ENCODE peak calls at places on chromosomes 7 and 10, in six cellular contexts. P is OCI-LY7, I is thoracic aorta, O is vagina, S is IMR-90, Q is lower lobe of right lung. H is an unnamed sample.

GRCh38 chr10:6254200-6254599 is 51.5 kb downstream of the PFKFB3 start:
- DNase-seq in I (no peak), S (no peak), O (no peak), Q (no peak), P (no peak), H (no peak)

GRCh38 chr7:117808273-117808868 is 64.9 kb downstream of the CTTNBP2 start:
- DNase-seq in P (no peak), S (no peak), Q (no peak), I (peak; percentile 11), O (no peak), H (peak; percentile 64)

GRCh38 chr7:45180084-45180986 is 22.7 kb downstream of the RAMP3 start:
- DNase-seq in S (no peak), Q (peak; percentile 36), P (no peak), I (no peak), O (no peak), H (no peak)

GRCh38 chr10:131031346-131031745 is 280.2 kb downstream of the TCERG1L start:
- DNase-seq in I (no peak), O (no peak), S (no peak), P (no peak), Q (no peak), H (no peak)

GRCh38 chr10:113087082-113088029 is 137.3 kb downstream of the TCF7L2 start:
- DNase-seq in O (no peak), I (peak; percentile 69), P (no peak), S (peak; percentile 100), Q (peak; percentile 75), H (no peak)

GRCh38 chr7:84236398-84236797 is 41.8 kb upstream of the SEMA3A start:
- DNase-seq in S (peak; percentile 82), I (no peak), P (no peak), Q (no peak), O (no peak), H (no peak)

GRCh38 chr7:158375034-158375433 is 212.6 kb downstream of the PTPRN2 start:
- DNase-seq in S (no peak), Q (no peak), O (no peak), P (no peak), I (no peak), H (no peak)

GRCh38 chr10:8055420-8056349 is 1.2 kb downstream of the GATA3 start:
- DNase-seq in P (no peak), I (no peak), O (no peak), Q (no peak), S (no peak), H (no peak)

GRCh38 chr10:6017781-6018354 is 40.5 kb upstream of the IL15RA start:
- DNase-seq in I (no peak), S (no peak), O (no peak), P (no peak), Q (no peak), H (no peak)

GRCh38 chr10:65769828-65770227 is 1156.0 kb upstream of the LRRTM3 start:
- DNase-seq in O (no peak), S (no peak), Q (no peak), P (no peak), I (no peak), H (no peak)

GRCh38 chr10:35641430-35642015 is 573 bp downstream of the FZD8 start:
- DNase-seq in S (peak; percentile 42), Q (no peak), P (peak; percentile 48), I (no peak), O (no peak), H (no peak)

GRCh38 chr7:6636741-6637543 is at the start of gene ZNF316:
- DNase-seq in I (no peak), Q (peak; percentile 79), S (peak; percentile 38), P (peak; percentile 74), O (no peak), H (peak; percentile 74)

GRCh38 chr10:93962973-93963372 is 30.8 kb upstream of the PLCE1 start:
- DNase-seq in O (no peak), I (no peak), Q (no peak), S (no peak), P (no peak), H (no peak)

GRCh38 chr10:86655173-86655540 is 810 bp downstream of the OPN4 start:
- DNase-seq in P (no peak), Q (peak; percentile 14), S (no peak), I (no peak), O (no peak), H (peak; percentile 27)

GRCh38 chr7:15839415-15840100 is 153.1 kb upstream of the MEOX2 start:
- DNase-seq in I (no peak), Q (peak; percentile 46), S (no peak), O (no peak), P (no peak), H (peak; percentile 17)

GRCh38 chr10:31650010-31650409 is 278.6 kb downstream of the ARHGAP12 start:
- DNase-seq in I (peak; percentile 48), P (no peak), O (no peak), Q (no peak), S (peak; percentile 92), H (no peak)

GRCh38 chr10:31669367-31669766 is 259.3 kb downstream of the ARHGAP12 start:
- DNase-seq in S (no peak), P (no peak), O (no peak), I (no peak), Q (no peak), H (no peak)

DNA sequence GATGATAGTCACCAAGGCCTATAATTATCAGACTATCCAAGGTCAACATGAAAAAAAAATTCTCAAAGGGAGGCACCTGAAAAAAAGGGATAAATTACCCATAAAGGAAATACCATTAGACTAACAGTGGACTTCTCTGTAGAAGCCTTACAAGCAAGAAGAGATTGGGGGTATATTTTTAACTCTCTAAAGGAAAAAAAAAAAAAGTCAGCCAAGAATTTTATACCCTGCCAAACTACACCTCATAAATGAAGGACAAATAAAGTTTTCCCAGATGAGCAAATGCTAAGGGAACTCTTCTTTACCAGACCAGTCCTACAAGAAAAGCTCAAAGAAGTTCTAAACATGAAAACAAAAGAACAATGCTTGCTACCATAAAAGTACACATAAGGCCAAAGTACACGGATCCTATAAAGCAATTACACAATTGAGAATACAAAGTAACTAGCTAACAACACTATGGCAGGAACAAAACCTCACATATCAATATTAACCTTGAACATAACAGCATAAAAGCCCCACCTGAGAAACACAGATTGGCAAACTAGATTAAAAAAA is 263.1 kb downstream of the RNLS start:
- DNase-seq in S (no peak), I (no peak), Q (no peak), P (no peak), O (no peak), H (no peak)
- H3K9me3 ChIP-seq in S (peaks cover 6% of the 10 kb centered on the region), I (peaks cover 14% of the 10 kb centered on the region), Q (peaks cover 28% of the 10 kb centered on the region), P (peaks cover 55% of the 10 kb centered on the region), O (peaks cover 3% of the 10 kb centered on the region), H (no peaks in the 10 kb centered on the region)

DNA sequence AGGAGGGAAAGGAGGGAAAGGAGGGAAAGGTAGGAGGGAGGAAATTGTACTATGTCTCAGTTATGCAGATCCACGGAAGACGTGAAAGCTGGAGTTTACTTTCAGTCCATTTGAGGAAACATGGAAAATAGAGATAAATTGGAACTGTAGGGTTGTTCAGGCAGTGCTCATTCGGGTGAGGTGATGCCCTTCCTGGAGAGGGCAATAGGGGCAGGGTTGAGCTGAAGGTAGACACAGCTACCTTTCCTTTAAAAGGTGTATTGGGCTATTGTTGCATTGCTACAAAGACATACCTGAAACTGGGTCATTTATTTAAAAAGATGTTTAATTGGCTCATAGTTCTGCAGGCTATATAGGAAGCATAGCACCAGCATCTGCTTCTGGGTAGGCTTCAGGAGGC is 116.9 kb upstream of the PLXDC2 start:
- DNase-seq in I (no peak), Q (no peak), S (no peak), O (no peak), P (no peak), H (no peak)
- TF ChIP-seq CTCF in I (no peak), Q (no peak), S (no peak), O (no peak), P (no peak), H (no peak)

GRCh38 chr7:43037531-43037930 is 74.9 kb upstream of the HECW1 start:
- DNase-seq in O (no peak), P (no peak), S (no peak), Q (no peak), I (no peak), H (no peak)
- H3K9me3 ChIP-seq in O (no peaks in the 10 kb centered on the region), P (no peaks in the 10 kb centered on the region), S (no peaks in the 10 kb centered on the region), Q (no peaks in the 10 kb centered on the region), I (no peaks in the 10 kb centered on the region), H (no peaks in the 10 kb centered on the region)

DNA sequence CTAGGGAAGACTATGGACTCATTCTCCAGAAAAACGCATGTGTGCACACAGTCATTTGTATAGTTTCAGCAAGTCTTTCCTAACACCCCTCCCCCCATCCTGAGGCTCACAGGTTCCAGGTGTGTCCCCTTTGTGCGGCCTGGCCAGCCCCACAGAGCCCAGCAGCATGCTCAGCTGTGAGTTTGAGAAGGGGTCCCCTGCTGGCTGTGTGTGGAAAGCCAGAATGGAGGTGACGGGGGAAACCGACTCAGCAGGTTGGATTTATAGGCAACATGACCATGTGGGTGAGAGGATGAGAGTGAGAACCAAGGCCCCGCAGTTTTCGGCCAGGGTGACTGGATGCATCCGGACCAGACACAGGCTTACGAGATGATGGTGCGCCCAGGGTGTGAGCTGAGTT is 9.9 kb downstream of the PTPRE start:
- DNase-seq in Q (no peak), P (no peak), I (no peak), O (no peak), S (no peak), H (no peak)
- TF ChIP-seq CTCF in Q (no peak), P (no peak), I (no peak), O (no peak), S (no peak), H (no peak)

DNA sequence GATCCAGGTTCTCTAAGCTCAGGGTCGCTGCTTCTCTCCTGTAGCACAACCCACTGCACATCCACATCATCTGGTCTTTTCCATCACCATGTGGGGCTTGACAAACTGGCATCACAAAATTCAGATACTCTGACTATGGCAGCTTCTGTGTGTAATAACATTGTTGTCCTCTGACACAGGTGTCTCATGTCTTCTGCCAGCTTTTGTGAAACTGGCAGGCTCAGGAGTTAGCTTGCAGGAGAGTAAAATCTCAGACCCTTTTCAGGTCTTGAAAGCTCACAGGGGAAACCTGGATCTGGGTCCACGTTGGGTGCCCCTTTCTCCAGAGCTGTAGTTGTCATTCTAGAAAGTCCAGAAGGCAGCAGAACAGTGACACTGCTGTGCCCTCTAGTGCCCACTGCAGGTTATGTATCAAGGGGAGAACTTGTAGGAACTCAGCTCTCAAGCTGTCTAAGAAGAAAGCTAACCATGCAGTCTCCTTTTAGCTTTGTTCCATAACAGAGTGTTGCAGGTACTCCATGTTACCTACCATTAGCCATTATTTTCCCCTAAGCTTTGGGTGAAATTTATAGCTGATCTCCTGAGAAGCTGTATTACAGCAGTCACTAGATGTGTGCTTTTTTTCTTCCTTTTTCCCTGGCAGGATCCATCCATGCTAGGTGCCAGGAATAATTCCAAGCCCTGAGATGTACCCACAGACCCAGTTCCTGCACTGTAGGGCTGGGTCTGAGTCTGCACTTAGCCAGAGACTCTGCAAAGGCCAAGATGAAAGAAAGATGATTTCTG is 102.7 kb downstream of the ZNF248 start:
- DNase-seq in Q (no peak), I (no peak), P (peak; percentile 55), O (no peak), S (no peak), H (no peak)
- H3K9me3 ChIP-seq in Q (peaks cover 5% of the 10 kb centered on the region), I (peaks cover 8% of the 10 kb centered on the region), P (no peaks in the 10 kb centered on the region), O (no peaks in the 10 kb centered on the region), S (peaks cover 21% of the 10 kb centered on the region), H (no peaks in the 10 kb centered on the region)

H was measured in right lobe of liver.